ENCODE peak calls at places on chromosomes 7 and 10, in ten cellular contexts. R, U, D, O, E, I, H, K, C and B are unnamed samples.

GRCh38 chr7:142468871-142469652 is 211.2 kb upstream of the PRSS58 start:
- DNase-seq in R (no peak), U (no peak), D (no peak), O (no peak), E (no peak), I (no peak), H (no peak), K (no peak), C (no peak), B (no peak)

GRCh38 chr10:119139464-119140067 is 25.9 kb downstream of the SFXN4 start:
- DNase-seq in R (peak; percentile 56), U (peak; percentile 19), D (peak; percentile 28), O (no peak), E (no peak), I (no peak), H (no peak), K (no peak), C (no peak), B (no peak)

GRCh38 chr7:149257146-149257545 is 4.8 kb upstream of the ZNF783 start:
- DNase-seq in R (no peak), U (no peak), D (no peak), O (no peak), E (no peak), I (no peak), H (no peak), K (no peak), C (no peak), B (no peak)

GRCh38 chr7:92808006-92808405 is 28.4 kb downstream of the CDK6 start:
- DNase-seq in R (no peak), U (peak; percentile 70), D (peak; percentile 52), O (no peak), E (no peak), I (no peak), H (no peak), K (no peak), C (no peak), B (no peak)

GRCh38 chr10:48792687-48793096 is 108.0 kb downstream of the WDFY4 start:
- DNase-seq in R (peak; percentile 74), U (peak; percentile 7), D (peak; percentile 30), O (no peak), E (no peak), I (no peak), H (no peak), K (no peak), C (no peak), B (peak; percentile 56)

GRCh38 chr7:106618480-106618879 is 42.5 kb downstream of the CCDC71L start:
- DNase-seq in R (no peak), U (peak; percentile 71), D (peak; percentile 70), O (no peak), E (no peak), I (no peak), H (no peak), K (no peak), C (no peak), B (no peak)

GRCh38 chr7:121039994-121040393 is 51.5 kb downstream of the CPED1 start:
- DNase-seq in R (no peak), U (no peak), D (no peak), O (no peak), E (no peak), I (no peak), H (no peak), K (no peak), C (no peak), B (no peak)

GRCh38 chr10:133034092-133034491 is 53.6 kb upstream of the ADGRA1 start:
- DNase-seq in R (no peak), U (no peak), D (no peak), O (no peak), E (no peak), I (no peak), H (no peak), K (no peak), C (no peak), B (no peak)

GRCh38 chr10:110847351-110847750 is 24.4 kb upstream of the PDCD4 start:
- DNase-seq in R (no peak), U (no peak), D (no peak), O (no peak), E (no peak), I (no peak), H (peak; percentile 16), K (no peak), C (no peak), B (no peak)

GRCh38 chr10:110845756-110846620 is 25.7 kb upstream of the PDCD4 start:
- DNase-seq in R (no peak), U (no peak), D (no peak), O (no peak), E (no peak), I (no peak), H (peak; percentile 14), K (no peak), C (peak; percentile 72), B (no peak)

GRCh38 chr10:110844617-110844881 is 27.2 kb upstream of the PDCD4 start:
- DNase-seq in R (no peak), U (no peak), D (no peak), O (no peak), E (no peak), I (no peak), H (no peak), K (no peak), C (no peak), B (no peak)

GRCh38 chr10:110843796-110844616 is 27.7 kb upstream of the PDCD4 start:
- DNase-seq in R (no peak), U (no peak), D (no peak), O (no peak), E (no peak), I (no peak), H (peak; percentile 11), K (no peak), C (no peak), B (no peak)

DNA sequence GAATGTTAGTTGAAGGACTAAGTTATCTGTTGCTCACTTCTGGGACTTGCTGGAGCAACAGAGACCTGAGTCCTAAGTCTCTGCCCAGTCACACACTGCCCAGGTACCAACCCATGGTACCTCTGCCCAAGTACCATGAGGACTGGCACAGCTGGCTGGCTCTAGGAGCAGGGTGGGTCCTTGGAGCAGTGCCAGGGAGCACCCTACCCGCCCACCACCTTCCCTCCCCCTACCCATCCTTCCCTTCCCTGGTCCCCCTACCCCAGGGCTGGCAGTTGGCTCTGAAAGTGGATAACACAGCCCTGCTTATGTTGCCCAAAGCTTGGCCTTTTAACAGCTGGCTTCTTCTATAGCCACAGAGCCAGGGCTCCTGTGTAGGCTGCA is 26.4 kb upstream of the PDCD4 start:
- DNase-seq in R (no peak), U (no peak), D (no peak), O (no peak), E (no peak), I (no peak), H (peak; percentile 10), K (no peak), C (no peak), B (no peak)
- H3K4me1 ChIP-seq in R (peaks cover 4% of the 10 kb centered on the region), U (peaks cover 11% of the 10 kb centered on the region), D (no peaks in the 10 kb centered on the region), O (no peaks in the 10 kb centered on the region), E (peaks cover 3% of the 10 kb centered on the region), I (peaks cover 7% of the 10 kb centered on the region), H (no peaks in the 10 kb centered on the region), K (no peaks in the 10 kb centered on the region), C (peaks cover 56% of the 10 kb centered on the region), B (no peaks in the 10 kb centered on the region)

DNA sequence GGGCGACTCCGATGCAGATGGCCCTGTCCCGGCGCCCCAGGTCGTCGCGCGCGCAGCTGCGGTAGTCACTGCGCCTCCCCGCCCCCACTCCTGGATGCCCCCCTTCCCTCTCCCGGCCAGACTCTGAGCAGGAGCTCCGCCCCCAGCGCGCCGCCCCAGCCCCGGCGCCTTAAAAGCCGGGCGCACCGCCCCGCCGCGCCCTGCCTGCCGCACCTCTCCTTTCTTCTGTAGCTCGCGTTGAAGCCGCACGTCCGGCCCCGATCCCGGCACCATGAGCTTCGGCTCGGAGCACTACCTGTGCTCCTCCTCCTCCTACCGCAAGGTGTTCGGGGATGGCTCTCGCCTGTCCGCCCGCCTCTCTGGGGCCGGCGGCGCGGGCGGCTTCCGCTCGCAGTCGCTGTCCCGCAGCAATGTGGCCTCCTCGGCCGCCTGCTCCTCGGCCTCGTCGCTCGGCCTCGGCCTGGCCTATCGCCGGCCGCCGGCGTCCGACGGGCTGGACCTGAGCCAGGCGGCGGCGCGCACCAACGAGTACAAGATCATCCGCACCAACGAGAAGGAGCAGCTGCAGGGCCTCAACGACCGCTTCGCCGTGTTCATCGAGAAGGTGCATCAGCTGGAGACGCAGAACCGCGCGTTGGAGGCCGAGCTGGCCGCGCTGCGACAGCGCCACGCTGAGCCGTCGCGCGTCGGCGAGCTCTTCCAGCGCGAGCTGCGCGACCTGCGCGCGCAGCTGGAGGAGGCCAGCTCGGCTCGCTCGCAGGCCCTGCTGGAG is at the start of gene INA:
- DNase-seq in R (no peak), U (peak; percentile 78), D (peak; percentile 30), O (peak; percentile 74), E (no peak), I (no peak), H (no peak), K (no peak), C (peak; percentile 67), B (no peak)
- H3K27me3 ChIP-seq in R (peaks cover 51% of the 10 kb centered on the region), U (peaks cover 64% of the 10 kb centered on the region), D (peaks cover 27% of the 10 kb centered on the region), O (no peaks in the 10 kb centered on the region), E (peaks cover 3% of the 10 kb centered on the region), I (no peaks in the 10 kb centered on the region), H (peaks cover 28% of the 10 kb centered on the region), K (peaks cover 64% of the 10 kb centered on the region), C (peaks cover 67% of the 10 kb centered on the region), B (peaks cover 24% of the 10 kb centered on the region)

GRCh38 chr7:1290262-1291039 is 57.8 kb downstream of the UNCX start:
- DNase-seq in R (no peak), U (peak; percentile 60), D (peak; percentile 39), O (peak; percentile 85), E (no peak), I (no peak), H (no peak), K (no peak), C (peak; percentile 63), B (no peak)
- H3K4me3 ChIP-seq in R (no peak overlapping the region), U (peak overlapping the region; percentile 74), D (peak overlapping the region; percentile 48), O (peak overlapping the region; percentile 0), E (peak overlapping the region; percentile 41), I (no peak overlapping the region), H (peak overlapping the region; percentile 16), K (peak overlapping the region; percentile 32), C (no peak overlapping the region), B (peak overlapping the region; percentile 46)

GRCh38 chr7:48088559-48089414 is at the start of gene UPP1:
- DNase-seq in R (peak; percentile 95), U (peak; percentile 90), D (peak; percentile 94), O (peak; percentile 96), E (peak; percentile 93), I (peak; percentile 84), H (peak; percentile 94), K (peak; percentile 98), C (peak; percentile 94), B (peak; percentile 95)

GRCh38 chr7:48085942-48086341 is 3.1 kb upstream of the UPP1 start:
- DNase-seq in R (no peak), U (no peak), D (no peak), O (no peak), E (no peak), I (no peak), H (no peak), K (no peak), C (no peak), B (no peak)

GRCh38 chr7:48089415-48089975 is 430 bp downstream of the UPP1 start:
- DNase-seq in R (no peak), U (peak; percentile 58), D (no peak), O (peak; percentile 85), E (peak; percentile 58), I (peak; percentile 70), H (peak; percentile 58), K (peak; percentile 89), C (peak; percentile 85), B (no peak)

GRCh38 chr7:48085433-48085791 is 3.7 kb upstream of the UPP1 start:
- DNase-seq in R (no peak), U (no peak), D (no peak), O (no peak), E (no peak), I (no peak), H (no peak), K (no peak), C (no peak), B (no peak)

GRCh38 chr7:48087349-48087748 is 1.7 kb upstream of the UPP1 start:
- DNase-seq in R (no peak), U (peak; percentile 53), D (peak; percentile 76), O (no peak), E (no peak), I (no peak), H (no peak), K (no peak), C (no peak), B (no peak)
- H3K4me1 ChIP-seq in R (peaks cover 93% of the 10 kb centered on the region), U (peaks cover 65% of the 10 kb centered on the region), D (peaks cover 28% of the 10 kb centered on the region), O (no peaks in the 10 kb centered on the region), E (peaks cover 4% of the 10 kb centered on the region), I (peaks cover 13% of the 10 kb centered on the region), H (peaks cover 11% of the 10 kb centered on the region), K (peaks cover 48% of the 10 kb centered on the region), C (peaks cover 16% of the 10 kb centered on the region), B (no peaks in the 10 kb centered on the region)